ENCODE peak calls at places on chromosomes 5 and 9, in nine cellular contexts. One of them, this sample, is unnamed. For H3K9me3, the result is how much of the 10 kb centered on the place peaks cover.

GRCh38 chr5:134874831-134875655 is 872 bp downstream of the TXNDC15 start:
- DNase-seq in PC-3: peak
- DNase-seq in AG04450: peak
- DNase-seq in small intestine: peak
- DNase-seq in CD8-positive, alpha-beta T cell: no peak
- DNase-seq in mucosa of descending colon: peak
- DNase-seq in hepatocyte: peak
- DNase-seq in testis: peak
- DNase-seq in neural progenitor cell: peak
- DNase-seq in this sample: peak

GRCh38 chr9:128911529-128912035 is 9.2 kb upstream of the PHYHD1 start:
- DNase-seq in PC-3: peak
- DNase-seq in AG04450: no peak
- DNase-seq in small intestine: no peak
- DNase-seq in CD8-positive, alpha-beta T cell: no peak
- DNase-seq in mucosa of descending colon: no peak
- DNase-seq in hepatocyte: no peak
- DNase-seq in testis: no peak
- DNase-seq in neural progenitor cell: no peak
- DNase-seq in this sample: no peak

GRCh38 chr5:138140268-138140667 is 1.0 kb upstream of the NME5 start:
- DNase-seq in PC-3: no peak
- DNase-seq in AG04450: no peak
- DNase-seq in small intestine: no peak
- DNase-seq in CD8-positive, alpha-beta T cell: no peak
- DNase-seq in mucosa of descending colon: no peak
- DNase-seq in hepatocyte: no peak
- DNase-seq in testis: no peak
- DNase-seq in neural progenitor cell: no peak
- DNase-seq in this sample: no peak

GRCh38 chr9:14945351-14945750 is 35.1 kb upstream of the FREM1 start:
- DNase-seq in PC-3: no peak
- DNase-seq in AG04450: no peak
- DNase-seq in small intestine: no peak
- DNase-seq in CD8-positive, alpha-beta T cell: no peak
- DNase-seq in mucosa of descending colon: no peak
- DNase-seq in hepatocyte: no peak
- DNase-seq in testis: no peak
- DNase-seq in neural progenitor cell: no peak
- DNase-seq in this sample: no peak

GRCh38 chr9:136516191-136516654 is 29.6 kb downstream of the NOTCH1 start:
- DNase-seq in PC-3: no peak
- DNase-seq in AG04450: no peak
- DNase-seq in small intestine: no peak
- DNase-seq in CD8-positive, alpha-beta T cell: no peak
- DNase-seq in mucosa of descending colon: no peak
- DNase-seq in hepatocyte: no peak
- DNase-seq in testis: no peak
- DNase-seq in neural progenitor cell: no peak
- DNase-seq in this sample: no peak

GRCh38 chr5:52339285-52339684 is 448.4 kb upstream of the ITGA1 start:
- DNase-seq in PC-3: no peak
- DNase-seq in AG04450: no peak
- DNase-seq in small intestine: no peak
- DNase-seq in CD8-positive, alpha-beta T cell: no peak
- DNase-seq in mucosa of descending colon: no peak
- DNase-seq in hepatocyte: no peak
- DNase-seq in testis: no peak
- DNase-seq in neural progenitor cell: no peak
- DNase-seq in this sample: no peak

GRCh38 chr5:132760043-132760420 is 12.8 kb downstream of the CCNI2 start:
- DNase-seq in PC-3: no peak
- DNase-seq in AG04450: no peak
- DNase-seq in small intestine: no peak
- DNase-seq in CD8-positive, alpha-beta T cell: no peak
- DNase-seq in mucosa of descending colon: no peak
- DNase-seq in hepatocyte: no peak
- DNase-seq in testis: peak
- DNase-seq in neural progenitor cell: no peak
- DNase-seq in this sample: no peak

GRCh38 chr5:88683506-88684135 is 199.4 kb downstream of the MEF2C start:
- DNase-seq in PC-3: peak
- DNase-seq in AG04450: no peak
- DNase-seq in small intestine: no peak
- DNase-seq in CD8-positive, alpha-beta T cell: no peak
- DNase-seq in mucosa of descending colon: no peak
- DNase-seq in hepatocyte: no peak
- DNase-seq in testis: no peak
- DNase-seq in neural progenitor cell: peak
- DNase-seq in this sample: no peak

GRCh38 chr5:133884525-133885311 is 83.7 kb downstream of the C5orf15 start:
- DNase-seq in PC-3: no peak
- DNase-seq in AG04450: no peak
- DNase-seq in small intestine: no peak
- DNase-seq in CD8-positive, alpha-beta T cell: no peak
- DNase-seq in mucosa of descending colon: no peak
- DNase-seq in hepatocyte: no peak
- DNase-seq in testis: peak
- DNase-seq in neural progenitor cell: no peak
- DNase-seq in this sample: no peak

GRCh38 chr5:37984300-37984699 is 144.5 kb upstream of the GDNF start:
- DNase-seq in PC-3: no peak
- DNase-seq in AG04450: no peak
- DNase-seq in small intestine: no peak
- DNase-seq in CD8-positive, alpha-beta T cell: no peak
- DNase-seq in mucosa of descending colon: no peak
- DNase-seq in hepatocyte: no peak
- DNase-seq in testis: no peak
- DNase-seq in neural progenitor cell: no peak
- DNase-seq in this sample: no peak

GRCh38 chr9:109586993-109587392 is 88.9 kb upstream of the PTPN3 start:
- DNase-seq in PC-3: no peak
- DNase-seq in AG04450: no peak
- DNase-seq in small intestine: no peak
- DNase-seq in CD8-positive, alpha-beta T cell: no peak
- DNase-seq in mucosa of descending colon: no peak
- DNase-seq in hepatocyte: no peak
- DNase-seq in testis: no peak
- DNase-seq in neural progenitor cell: no peak
- DNase-seq in this sample: no peak

GRCh38 chr5:145936401-145937131 is at the start of gene SH3RF2:
- DNase-seq in PC-3: peak
- DNase-seq in AG04450: peak
- DNase-seq in small intestine: peak
- DNase-seq in CD8-positive, alpha-beta T cell: no peak
- DNase-seq in mucosa of descending colon: peak
- DNase-seq in hepatocyte: peak
- DNase-seq in testis: peak
- DNase-seq in neural progenitor cell: peak
- DNase-seq in this sample: peak

GRCh38 chr5:180294401-180294800 is 2.5 kb upstream of the MAPK9 start:
- DNase-seq in PC-3: no peak
- DNase-seq in AG04450: no peak
- DNase-seq in small intestine: no peak
- DNase-seq in CD8-positive, alpha-beta T cell: no peak
- DNase-seq in mucosa of descending colon: no peak
- DNase-seq in hepatocyte: no peak
- DNase-seq in testis: no peak
- DNase-seq in neural progenitor cell: no peak
- DNase-seq in this sample: no peak

GRCh38 chr5:156201793-156202388 is 125.1 kb upstream of the SGCD start:
- DNase-seq in PC-3: no peak
- DNase-seq in AG04450: peak
- DNase-seq in small intestine: no peak
- DNase-seq in CD8-positive, alpha-beta T cell: no peak
- DNase-seq in mucosa of descending colon: no peak
- DNase-seq in hepatocyte: peak
- DNase-seq in testis: no peak
- DNase-seq in neural progenitor cell: peak
- DNase-seq in this sample: no peak

GRCh38 chr5:139845846-139846681 is 50.5 kb downstream of the PSD2 start:
- DNase-seq in PC-3: no peak
- DNase-seq in AG04450: no peak
- DNase-seq in small intestine: peak
- DNase-seq in CD8-positive, alpha-beta T cell: no peak
- DNase-seq in mucosa of descending colon: no peak
- DNase-seq in hepatocyte: peak
- DNase-seq in testis: peak
- DNase-seq in neural progenitor cell: no peak
- DNase-seq in this sample: no peak

GRCh38 chr9:89536618-89537017 is 38.7 kb upstream of the SEMA4D start:
- DNase-seq in PC-3: no peak
- DNase-seq in AG04450: no peak
- DNase-seq in small intestine: no peak
- DNase-seq in CD8-positive, alpha-beta T cell: no peak
- DNase-seq in mucosa of descending colon: no peak
- DNase-seq in hepatocyte: no peak
- DNase-seq in testis: no peak
- DNase-seq in neural progenitor cell: no peak
- DNase-seq in this sample: no peak

GRCh38 chr5:143557992-143558506 is 154.6 kb upstream of the NR3C1 start:
- DNase-seq in PC-3: no peak
- DNase-seq in AG04450: no peak
- DNase-seq in small intestine: no peak
- DNase-seq in CD8-positive, alpha-beta T cell: no peak
- DNase-seq in mucosa of descending colon: no peak
- DNase-seq in hepatocyte: no peak
- DNase-seq in testis: no peak
- DNase-seq in neural progenitor cell: no peak
- DNase-seq in this sample: no peak

GRCh38 chr5:71533142-71533541 is 54.0 kb upstream of the MCCC2 start:
- DNase-seq in PC-3: peak
- DNase-seq in AG04450: no peak
- DNase-seq in small intestine: no peak
- DNase-seq in CD8-positive, alpha-beta T cell: no peak
- DNase-seq in mucosa of descending colon: no peak
- DNase-seq in hepatocyte: no peak
- DNase-seq in testis: no peak
- DNase-seq in neural progenitor cell: no peak
- DNase-seq in this sample: no peak

GRCh38 chr5:125695994-125696679 is 727.1 kb upstream of the GRAMD2B start:
- DNase-seq in PC-3: peak
- DNase-seq in AG04450: no peak
- DNase-seq in small intestine: peak
- DNase-seq in CD8-positive, alpha-beta T cell: no peak
- DNase-seq in mucosa of descending colon: no peak
- DNase-seq in hepatocyte: peak
- DNase-seq in testis: no peak
- DNase-seq in neural progenitor cell: no peak
- DNase-seq in this sample: no peak

GRCh38 chr5:172453986-172454354 is 355 bp downstream of the SH3PXD2B start:
- DNase-seq in PC-3: no peak
- DNase-seq in AG04450: no peak
- DNase-seq in small intestine: no peak
- DNase-seq in CD8-positive, alpha-beta T cell: no peak
- DNase-seq in mucosa of descending colon: peak
- DNase-seq in hepatocyte: peak
- DNase-seq in testis: no peak
- DNase-seq in neural progenitor cell: peak
- DNase-seq in this sample: peak

GRCh38 chr5:3350781-3351180 is 244.9 kb upstream of the IRX1 start:
- DNase-seq in PC-3: no peak
- DNase-seq in AG04450: no peak
- DNase-seq in small intestine: no peak
- DNase-seq in CD8-positive, alpha-beta T cell: no peak
- DNase-seq in mucosa of descending colon: no peak
- DNase-seq in hepatocyte: no peak
- DNase-seq in testis: no peak
- DNase-seq in neural progenitor cell: no peak
- DNase-seq in this sample: no peak
- H3K9me3 ChIP-seq in PC-3: under half
- H3K9me3 ChIP-seq in AG04450: half or more
- H3K9me3 ChIP-seq in small intestine: under half
- H3K9me3 ChIP-seq in CD8-positive, alpha-beta T cell: under half
- H3K9me3 ChIP-seq in mucosa of descending colon: under half
- H3K9me3 ChIP-seq in hepatocyte: under half
- H3K9me3 ChIP-seq in testis: under half
- H3K9me3 ChIP-seq in neural progenitor cell: under half
- H3K9me3 ChIP-seq in this sample: under half

GRCh38 chr5:107809201-107810034 is 138.7 kb upstream of the EFNA5 start:
- DNase-seq in PC-3: no peak
- DNase-seq in AG04450: no peak
- DNase-seq in small intestine: no peak
- DNase-seq in CD8-positive, alpha-beta T cell: no peak
- DNase-seq in mucosa of descending colon: no peak
- DNase-seq in hepatocyte: no peak
- DNase-seq in testis: no peak
- DNase-seq in neural progenitor cell: peak
- DNase-seq in this sample: no peak
- H3K4me3 ChIP-seq in PC-3: no peak
- H3K4me3 ChIP-seq in AG04450: no peak
- H3K4me3 ChIP-seq in small intestine: no peak
- H3K4me3 ChIP-seq in CD8-positive, alpha-beta T cell: no peak
- H3K4me3 ChIP-seq in mucosa of descending colon: no peak
- H3K4me3 ChIP-seq in hepatocyte: no peak
- H3K4me3 ChIP-seq in testis: no peak
- H3K4me3 ChIP-seq in neural progenitor cell: peak
- H3K4me3 ChIP-seq in this sample: no peak

GRCh38 chr5:26807231-26808199 is 230.9 kb downstream of the CDH9 start:
- DNase-seq in PC-3: no peak
- DNase-seq in AG04450: no peak
- DNase-seq in small intestine: no peak
- DNase-seq in CD8-positive, alpha-beta T cell: no peak
- DNase-seq in mucosa of descending colon: no peak
- DNase-seq in hepatocyte: no peak
- DNase-seq in testis: no peak
- DNase-seq in neural progenitor cell: no peak
- DNase-seq in this sample: no peak

GRCh38 chr5:26805076-26805475 is 233.3 kb downstream of the CDH9 start:
- DNase-seq in PC-3: no peak
- DNase-seq in AG04450: no peak
- DNase-seq in small intestine: no peak
- DNase-seq in CD8-positive, alpha-beta T cell: no peak
- DNase-seq in mucosa of descending colon: no peak
- DNase-seq in hepatocyte: no peak
- DNase-seq in testis: no peak
- DNase-seq in neural progenitor cell: no peak
- DNase-seq in this sample: no peak

DNA sequence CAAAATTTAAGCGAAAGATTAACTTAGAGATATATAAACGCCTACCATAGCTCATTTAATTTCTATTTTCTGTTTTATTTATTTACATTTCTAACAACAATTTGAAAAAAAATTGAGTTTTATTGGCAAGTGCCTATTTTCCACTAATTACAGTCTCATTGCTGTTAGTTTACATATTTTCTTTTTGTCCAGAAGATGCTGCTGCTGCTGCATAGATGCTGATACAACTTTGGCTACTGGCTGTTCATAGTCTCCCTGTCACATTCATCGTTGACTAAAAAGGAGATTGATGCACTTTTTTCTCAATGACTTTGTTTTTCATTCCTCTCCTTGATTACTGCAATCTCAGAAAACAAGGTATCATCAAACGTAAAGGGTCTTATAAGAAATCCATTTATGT is 235.4 kb downstream of the CDH9 start:
- DNase-seq in PC-3: no peak
- DNase-seq in AG04450: no peak
- DNase-seq in small intestine: no peak
- DNase-seq in CD8-positive, alpha-beta T cell: no peak
- DNase-seq in mucosa of descending colon: no peak
- DNase-seq in hepatocyte: no peak
- DNase-seq in testis: no peak
- DNase-seq in neural progenitor cell: no peak
- DNase-seq in this sample: no peak
- H3K9me3 ChIP-seq in PC-3: under half
- H3K9me3 ChIP-seq in AG04450: under half
- H3K9me3 ChIP-seq in small intestine: under half
- H3K9me3 ChIP-seq in CD8-positive, alpha-beta T cell: under half
- H3K9me3 ChIP-seq in mucosa of descending colon: under half
- H3K9me3 ChIP-seq in hepatocyte: under half
- H3K9me3 ChIP-seq in testis: under half
- H3K9me3 ChIP-seq in neural progenitor cell: under half
- H3K9me3 ChIP-seq in this sample: under half

GRCh38 chr5:113448224-113448623 is 13.4 kb upstream of the TSSK1B start:
- DNase-seq in PC-3: no peak
- DNase-seq in AG04450: no peak
- DNase-seq in small intestine: no peak
- DNase-seq in CD8-positive, alpha-beta T cell: no peak
- DNase-seq in mucosa of descending colon: no peak
- DNase-seq in hepatocyte: no peak
- DNase-seq in testis: no peak
- DNase-seq in neural progenitor cell: no peak
- DNase-seq in this sample: no peak
- H3K4me3 ChIP-seq in PC-3: no peak
- H3K4me3 ChIP-seq in AG04450: no peak
- H3K4me3 ChIP-seq in small intestine: no peak
- H3K4me3 ChIP-seq in CD8-positive, alpha-beta T cell: no peak
- H3K4me3 ChIP-seq in mucosa of descending colon: no peak
- H3K4me3 ChIP-seq in hepatocyte: no peak
- H3K4me3 ChIP-seq in testis: no peak
- H3K4me3 ChIP-seq in neural progenitor cell: no peak
- H3K4me3 ChIP-seq in this sample: no peak